ENCODE peak calls at places on chromosome 19, in ten cellular contexts. One of them, this sample, is unnamed. For H3K9me3, the result is how much of the 10 kb centered on the place peaks cover.

GRCh38 chr19:43362745-43363144 is 9.3 kb downstream of the CD177 start:
- DNase-seq in AG04450: no peak
- DNase-seq in prostate gland: no peak
- DNase-seq in adrenal gland: no peak
- DNase-seq in psoas muscle: no peak
- DNase-seq in CD4-positive, alpha-beta T cell: no peak
- DNase-seq in CD8-positive, alpha-beta T cell: no peak
- DNase-seq in lower lobe of right lung: no peak
- DNase-seq in ascending aorta: no peak
- DNase-seq in cardiac muscle cell: no peak
- DNase-seq in this sample: no peak

GRCh38 chr19:33756177-33756576 is 40.5 kb upstream of the KCTD15 start:
- DNase-seq in lower lobe of right lung: no peak
- DNase-seq in prostate gland: no peak
- DNase-seq in CD4-positive, alpha-beta T cell: no peak
- DNase-seq in CD8-positive, alpha-beta T cell: no peak
- DNase-seq in AG04450: no peak
- DNase-seq in ascending aorta: no peak
- DNase-seq in psoas muscle: no peak
- DNase-seq in adrenal gland: no peak
- DNase-seq in cardiac muscle cell: no peak
- DNase-seq in this sample: no peak

GRCh38 chr19:7795555-7796161 is 32.6 kb downstream of the CLEC4M start:
- DNase-seq in lower lobe of right lung: no peak
- DNase-seq in psoas muscle: no peak
- DNase-seq in cardiac muscle cell: no peak
- DNase-seq in CD4-positive, alpha-beta T cell: no peak
- DNase-seq in CD8-positive, alpha-beta T cell: no peak
- DNase-seq in prostate gland: no peak
- DNase-seq in adrenal gland: no peak
- DNase-seq in AG04450: peak
- DNase-seq in ascending aorta: no peak
- DNase-seq in this sample: no peak

GRCh38 chr19:35913589-35913988 is 5.5 kb upstream of the TYROBP start:
- DNase-seq in CD8-positive, alpha-beta T cell: no peak
- DNase-seq in adrenal gland: no peak
- DNase-seq in prostate gland: no peak
- DNase-seq in CD4-positive, alpha-beta T cell: no peak
- DNase-seq in AG04450: no peak
- DNase-seq in lower lobe of right lung: no peak
- DNase-seq in ascending aorta: no peak
- DNase-seq in cardiac muscle cell: no peak
- DNase-seq in psoas muscle: no peak
- DNase-seq in this sample: no peak

GRCh38 chr19:45632468-45633196 is 6.6 kb downstream of the EML2 start:
- DNase-seq in ascending aorta: peak
- DNase-seq in adrenal gland: peak
- DNase-seq in lower lobe of right lung: peak
- DNase-seq in CD4-positive, alpha-beta T cell: no peak
- DNase-seq in AG04450: peak
- DNase-seq in CD8-positive, alpha-beta T cell: no peak
- DNase-seq in prostate gland: peak
- DNase-seq in cardiac muscle cell: peak
- DNase-seq in psoas muscle: peak
- DNase-seq in this sample: peak

GRCh38 chr19:5335593-5335992 is 5.0 kb downstream of the PTPRS start:
- DNase-seq in CD8-positive, alpha-beta T cell: no peak
- DNase-seq in psoas muscle: no peak
- DNase-seq in prostate gland: no peak
- DNase-seq in adrenal gland: no peak
- DNase-seq in AG04450: no peak
- DNase-seq in CD4-positive, alpha-beta T cell: no peak
- DNase-seq in ascending aorta: no peak
- DNase-seq in cardiac muscle cell: no peak
- DNase-seq in lower lobe of right lung: no peak
- DNase-seq in this sample: no peak

GRCh38 chr19:16330811-16331690 is 6.4 kb downstream of the KLF2 start:
- DNase-seq in AG04450: no peak
- DNase-seq in adrenal gland: peak
- DNase-seq in lower lobe of right lung: no peak
- DNase-seq in CD4-positive, alpha-beta T cell: no peak
- DNase-seq in CD8-positive, alpha-beta T cell: no peak
- DNase-seq in cardiac muscle cell: no peak
- DNase-seq in prostate gland: no peak
- DNase-seq in psoas muscle: no peak
- DNase-seq in ascending aorta: no peak
- DNase-seq in this sample: no peak

GRCh38 chr19:48346161-48346560 is 17.6 kb downstream of the TMEM143 start:
- DNase-seq in cardiac muscle cell: no peak
- DNase-seq in AG04450: no peak
- DNase-seq in CD4-positive, alpha-beta T cell: no peak
- DNase-seq in ascending aorta: no peak
- DNase-seq in CD8-positive, alpha-beta T cell: no peak
- DNase-seq in lower lobe of right lung: no peak
- DNase-seq in prostate gland: no peak
- DNase-seq in psoas muscle: no peak
- DNase-seq in adrenal gland: no peak
- DNase-seq in this sample: no peak

GRCh38 chr19:29596885-29597525 is 9.1 kb upstream of the POP4 start:
- DNase-seq in cardiac muscle cell: peak
- DNase-seq in prostate gland: no peak
- DNase-seq in CD4-positive, alpha-beta T cell: no peak
- DNase-seq in adrenal gland: no peak
- DNase-seq in psoas muscle: no peak
- DNase-seq in CD8-positive, alpha-beta T cell: no peak
- DNase-seq in ascending aorta: peak
- DNase-seq in AG04450: peak
- DNase-seq in lower lobe of right lung: no peak
- DNase-seq in this sample: no peak

GRCh38 chr19:46303345-46303701 is 6.5 kb downstream of the HIF3A start:
- DNase-seq in CD4-positive, alpha-beta T cell: no peak
- DNase-seq in ascending aorta: no peak
- DNase-seq in lower lobe of right lung: no peak
- DNase-seq in adrenal gland: no peak
- DNase-seq in psoas muscle: no peak
- DNase-seq in prostate gland: no peak
- DNase-seq in cardiac muscle cell: peak
- DNase-seq in AG04450: no peak
- DNase-seq in CD8-positive, alpha-beta T cell: no peak
- DNase-seq in this sample: no peak

GRCh38 chr19:22634450-22634827 is 315 bp downstream of the ZNF492 start:
- DNase-seq in adrenal gland: no peak
- DNase-seq in CD4-positive, alpha-beta T cell: no peak
- DNase-seq in lower lobe of right lung: no peak
- DNase-seq in prostate gland: no peak
- DNase-seq in cardiac muscle cell: no peak
- DNase-seq in psoas muscle: no peak
- DNase-seq in AG04450: no peak
- DNase-seq in CD8-positive, alpha-beta T cell: no peak
- DNase-seq in ascending aorta: no peak
- DNase-seq in this sample: no peak

GRCh38 chr19:50333235-50333736 is 4.1 kb upstream of the KCNC3 start:
- DNase-seq in psoas muscle: peak
- DNase-seq in CD4-positive, alpha-beta T cell: peak
- DNase-seq in cardiac muscle cell: peak
- DNase-seq in AG04450: peak
- DNase-seq in CD8-positive, alpha-beta T cell: peak
- DNase-seq in lower lobe of right lung: peak
- DNase-seq in prostate gland: peak
- DNase-seq in ascending aorta: peak
- DNase-seq in adrenal gland: peak
- DNase-seq in this sample: peak

DNA sequence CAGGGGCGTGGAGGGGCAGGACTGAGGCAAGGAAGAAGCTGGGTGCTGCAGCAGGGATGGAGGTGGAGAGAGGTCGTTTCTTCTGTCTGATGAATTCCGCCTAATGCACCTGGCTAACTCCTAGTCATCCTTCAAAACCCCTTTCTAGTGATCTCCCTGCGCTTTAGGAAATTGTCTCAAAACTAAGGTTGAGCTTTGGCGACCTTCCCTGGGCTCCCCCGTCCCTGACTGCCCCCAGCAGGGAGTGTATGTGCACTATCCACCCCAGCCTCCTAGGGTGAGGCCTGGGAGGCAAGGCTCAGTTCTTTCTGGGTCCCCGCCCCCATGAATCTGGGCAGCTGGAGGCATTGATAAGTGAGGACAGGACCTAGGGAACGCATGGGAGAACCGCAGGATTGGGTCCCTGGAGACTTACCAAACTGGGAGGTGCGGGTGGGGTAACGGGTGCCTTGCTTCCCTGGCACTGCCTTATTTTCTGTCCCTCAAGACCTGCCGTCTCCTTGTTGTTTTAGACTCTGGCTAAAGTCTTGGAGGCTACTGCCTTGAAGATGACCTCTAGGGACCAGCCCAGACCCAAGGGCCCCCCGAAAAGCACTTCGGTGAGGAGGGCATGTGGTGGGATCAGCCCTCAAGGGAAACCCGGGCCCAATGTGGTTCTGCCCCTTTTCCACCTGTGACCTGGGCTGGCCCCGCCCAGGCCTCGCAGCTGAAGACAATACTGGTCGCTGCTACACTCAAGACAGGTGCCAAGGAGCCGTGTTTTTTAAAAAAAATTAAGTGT is 512 bp downstream of the TLE6 start:
- DNase-seq in adrenal gland: no peak
- DNase-seq in prostate gland: no peak
- DNase-seq in psoas muscle: no peak
- DNase-seq in ascending aorta: no peak
- DNase-seq in CD4-positive, alpha-beta T cell: no peak
- DNase-seq in lower lobe of right lung: no peak
- DNase-seq in AG04450: no peak
- DNase-seq in CD8-positive, alpha-beta T cell: no peak
- DNase-seq in cardiac muscle cell: no peak
- DNase-seq in this sample: no peak
- H3K9me3 ChIP-seq in adrenal gland: under half
- H3K9me3 ChIP-seq in prostate gland: under half
- H3K9me3 ChIP-seq in psoas muscle: under half
- H3K9me3 ChIP-seq in ascending aorta: under half
- H3K9me3 ChIP-seq in CD4-positive, alpha-beta T cell: under half
- H3K9me3 ChIP-seq in lower lobe of right lung: under half
- H3K9me3 ChIP-seq in AG04450: under half
- H3K9me3 ChIP-seq in CD8-positive, alpha-beta T cell: under half
- H3K9me3 ChIP-seq in cardiac muscle cell: under half
- H3K9me3 ChIP-seq in this sample: under half

GRCh38 chr19:54805665-54806515 is 2.5 kb downstream of the KIR2DL4 start:
- DNase-seq in CD4-positive, alpha-beta T cell: no peak
- DNase-seq in AG04450: no peak
- DNase-seq in ascending aorta: no peak
- DNase-seq in CD8-positive, alpha-beta T cell: no peak
- DNase-seq in lower lobe of right lung: no peak
- DNase-seq in adrenal gland: no peak
- DNase-seq in cardiac muscle cell: no peak
- DNase-seq in psoas muscle: no peak
- DNase-seq in prostate gland: no peak
- DNase-seq in this sample: no peak
- H3K9me3 ChIP-seq in CD4-positive, alpha-beta T cell: under half
- H3K9me3 ChIP-seq in AG04450: half or more
- H3K9me3 ChIP-seq in ascending aorta: under half
- H3K9me3 ChIP-seq in CD8-positive, alpha-beta T cell: under half
- H3K9me3 ChIP-seq in lower lobe of right lung: under half
- H3K9me3 ChIP-seq in adrenal gland: under half
- H3K9me3 ChIP-seq in cardiac muscle cell: under half
- H3K9me3 ChIP-seq in psoas muscle: under half
- H3K9me3 ChIP-seq in prostate gland: under half
- H3K9me3 ChIP-seq in this sample: under half

DNA sequence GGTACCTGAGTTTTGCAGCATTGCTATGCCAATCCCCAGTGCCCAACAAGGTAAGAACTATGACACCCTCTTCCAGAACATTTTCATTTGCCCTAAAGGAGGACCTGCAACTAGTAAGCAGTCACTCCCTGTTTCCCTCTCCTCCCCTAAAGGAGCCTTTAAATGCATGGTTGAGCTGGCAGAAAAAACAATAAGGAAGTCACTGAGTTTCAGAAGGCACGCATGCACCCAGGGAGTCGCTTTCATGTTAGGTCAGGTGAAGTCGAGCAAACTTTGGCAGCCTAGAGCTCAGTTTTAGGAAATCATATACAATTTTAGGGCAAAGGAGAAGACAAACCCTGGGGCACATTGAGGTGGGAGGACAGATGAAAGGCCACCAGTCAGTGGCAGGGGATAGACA is 11.8 kb downstream of the NLRP11 start:
- DNase-seq in CD8-positive, alpha-beta T cell: no peak
- DNase-seq in CD4-positive, alpha-beta T cell: no peak
- DNase-seq in adrenal gland: no peak
- DNase-seq in AG04450: no peak
- DNase-seq in cardiac muscle cell: no peak
- DNase-seq in psoas muscle: no peak
- DNase-seq in lower lobe of right lung: no peak
- DNase-seq in ascending aorta: no peak
- DNase-seq in prostate gland: no peak
- DNase-seq in this sample: no peak
- H3K9me3 ChIP-seq in CD8-positive, alpha-beta T cell: under half
- H3K9me3 ChIP-seq in CD4-positive, alpha-beta T cell: under half
- H3K9me3 ChIP-seq in adrenal gland: under half
- H3K9me3 ChIP-seq in AG04450: under half
- H3K9me3 ChIP-seq in cardiac muscle cell: under half
- H3K9me3 ChIP-seq in psoas muscle: under half
- H3K9me3 ChIP-seq in lower lobe of right lung: under half
- H3K9me3 ChIP-seq in ascending aorta: under half
- H3K9me3 ChIP-seq in prostate gland: under half
- H3K9me3 ChIP-seq in this sample: under half

DNA sequence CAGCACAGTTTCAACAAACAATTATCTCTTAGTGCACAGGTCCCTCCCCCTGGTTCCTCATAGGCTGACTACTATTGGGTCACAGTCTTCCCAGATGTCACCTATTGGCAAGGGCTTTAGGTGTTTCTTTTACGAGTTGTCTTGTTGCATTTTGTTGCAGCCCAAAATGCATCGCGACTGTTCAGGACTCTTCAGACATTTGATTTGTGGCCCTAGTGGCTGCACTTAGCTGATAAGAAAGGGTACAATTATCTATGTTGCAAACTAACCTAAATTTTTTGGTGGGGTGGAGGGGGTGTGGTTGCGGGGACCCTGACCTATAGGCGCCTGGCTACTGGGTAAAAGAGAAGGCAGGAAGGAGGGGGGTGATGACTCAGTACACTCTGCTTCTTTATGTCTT is 29.1 kb upstream of the ZNF714 start:
- DNase-seq in CD8-positive, alpha-beta T cell: no peak
- DNase-seq in lower lobe of right lung: no peak
- DNase-seq in CD4-positive, alpha-beta T cell: no peak
- DNase-seq in cardiac muscle cell: no peak
- DNase-seq in prostate gland: no peak
- DNase-seq in ascending aorta: no peak
- DNase-seq in adrenal gland: no peak
- DNase-seq in psoas muscle: no peak
- DNase-seq in AG04450: no peak
- DNase-seq in this sample: no peak
- H3K9me3 ChIP-seq in CD8-positive, alpha-beta T cell: under half
- H3K9me3 ChIP-seq in lower lobe of right lung: under half
- H3K9me3 ChIP-seq in CD4-positive, alpha-beta T cell: half or more
- H3K9me3 ChIP-seq in cardiac muscle cell: under half
- H3K9me3 ChIP-seq in prostate gland: under half
- H3K9me3 ChIP-seq in ascending aorta: under half
- H3K9me3 ChIP-seq in adrenal gland: under half
- H3K9me3 ChIP-seq in psoas muscle: under half
- H3K9me3 ChIP-seq in AG04450: under half
- H3K9me3 ChIP-seq in this sample: under half